ENCODE peak calls at places on chromosomes 2 and 18, in four cellular contexts. One of them, this sample, is unnamed.

GRCh38 chr2:175904035-175904434 is 98.0 kb downstream of the LNPK start:
- DNase-seq in GF-D8: no peak
- DNase-seq in PC-9: no peak
- DNase-seq in Jurkat, Clone E6-1: no peak
- DNase-seq in this sample: no peak

GRCh38 chr2:29295843-29296242 is 180.6 kb downstream of the CLIP4 start:
- DNase-seq in Jurkat, Clone E6-1: peak
- DNase-seq in GF-D8: no peak
- DNase-seq in PC-9: peak
- DNase-seq in this sample: no peak

GRCh38 chr2:85076618-85077274 is 56.4 kb upstream of the TCF7L1 start:
- DNase-seq in GF-D8: no peak
- DNase-seq in PC-9: no peak
- DNase-seq in Jurkat, Clone E6-1: no peak
- DNase-seq in this sample: no peak

GRCh38 chr2:134199123-134199522 is 54.7 kb upstream of the MGAT5 start:
- DNase-seq in Jurkat, Clone E6-1: no peak
- DNase-seq in GF-D8: no peak
- DNase-seq in PC-9: no peak
- DNase-seq in this sample: no peak

GRCh38 chr2:119417898-119418297 is 13.8 kb upstream of the TMEM37 start:
- DNase-seq in Jurkat, Clone E6-1: no peak
- DNase-seq in GF-D8: no peak
- DNase-seq in PC-9: no peak
- DNase-seq in this sample: no peak

GRCh38 chr2:77443076-77443475 is 79.1 kb downstream of the LRRTM4 start:
- DNase-seq in GF-D8: no peak
- DNase-seq in Jurkat, Clone E6-1: no peak
- DNase-seq in PC-9: no peak
- DNase-seq in this sample: no peak

GRCh38 chr18:45156941-45157340 is 458.3 kb upstream of the SLC14A2 start:
- DNase-seq in Jurkat, Clone E6-1: no peak
- DNase-seq in PC-9: no peak
- DNase-seq in GF-D8: no peak
- DNase-seq in this sample: no peak

GRCh38 chr2:88265352-88265960 is 95.3 kb downstream of the THNSL2 start:
- DNase-seq in PC-9: no peak
- DNase-seq in GF-D8: no peak
- DNase-seq in Jurkat, Clone E6-1: no peak
- DNase-seq in this sample: peak

GRCh38 chr2:241161646-241162281 is 11.5 kb downstream of the PPP1R7 start:
- DNase-seq in PC-9: no peak
- DNase-seq in GF-D8: no peak
- DNase-seq in Jurkat, Clone E6-1: no peak
- DNase-seq in this sample: no peak

GRCh38 chr18:36934884-36935283 is 106.0 kb downstream of the KIAA1328 start:
- DNase-seq in PC-9: no peak
- DNase-seq in GF-D8: no peak
- DNase-seq in Jurkat, Clone E6-1: no peak
- DNase-seq in this sample: no peak

GRCh38 chr2:85438291-85439110 is 20.0 kb downstream of the SH2D6 start:
- DNase-seq in GF-D8: no peak
- DNase-seq in Jurkat, Clone E6-1: no peak
- DNase-seq in PC-9: no peak
- DNase-seq in this sample: no peak

GRCh38 chr2:177254433-177255226 is 9.9 kb downstream of the NFE2L2 start:
- DNase-seq in PC-9: no peak
- DNase-seq in GF-D8: no peak
- DNase-seq in Jurkat, Clone E6-1: no peak
- DNase-seq in this sample: peak

GRCh38 chr2:237558918-237559645 is 7.3 kb upstream of the PRLH start:
- DNase-seq in GF-D8: no peak
- DNase-seq in PC-9: no peak
- DNase-seq in Jurkat, Clone E6-1: no peak
- DNase-seq in this sample: no peak

GRCh38 chr2:195666113-195666712 is 9.2 kb downstream of the SLC39A10 start:
- DNase-seq in GF-D8: no peak
- DNase-seq in PC-9: no peak
- DNase-seq in Jurkat, Clone E6-1: no peak
- DNase-seq in this sample: no peak